ENCODE peak calls at places on chromosomes 13 and 19, in four cellular contexts. One of them, this sample, is unnamed.

GRCh38 chr13:32669030-32669646 is 82.9 kb downstream of the PDS5B start:
- DNase-seq in K562: peak; percentile 22
- DNase-seq in HepG2: peak; percentile 53
- DNase-seq in GM12878: no peak
- DNase-seq in this sample: peak; percentile 28

GRCh38 chr13:106535552-106536243 is at the start of gene EFNB2:
- DNase-seq in K562: peak; percentile 97
- DNase-seq in HepG2: peak; percentile 67
- DNase-seq in GM12878: peak; percentile 26
- DNase-seq in this sample: peak; percentile 77

GRCh38 chr13:20702945-20703784 is at the start of gene IL17D:
- DNase-seq in K562: peak; percentile 26
- DNase-seq in HepG2: no peak
- DNase-seq in GM12878: no peak
- DNase-seq in this sample: peak; percentile 15

GRCh38 chr19:1997353-1998233 is 17.9 kb downstream of the BTBD2 start:
- DNase-seq in K562: no peak
- DNase-seq in HepG2: no peak
- DNase-seq in GM12878: no peak
- DNase-seq in this sample: no peak

GRCh38 chr19:52307275-52307674 is 10.3 kb downstream of the ZNF480 start:
- DNase-seq in K562: no peak
- DNase-seq in HepG2: no peak
- DNase-seq in GM12878: no peak
- DNase-seq in this sample: no peak

GRCh38 chr13:49560270-49561063 is 24.9 kb downstream of the RCBTB1 start:
- DNase-seq in K562: no peak
- DNase-seq in HepG2: peak; percentile 68
- DNase-seq in GM12878: no peak
- DNase-seq in this sample: peak; percentile 14

GRCh38 chr13:44379885-44380284 is 6.3 kb downstream of the SERP2 start:
- DNase-seq in K562: no peak
- DNase-seq in HepG2: no peak
- DNase-seq in GM12878: no peak
- DNase-seq in this sample: no peak

GRCh38 chr19:6556480-6556879 is 25.7 kb downstream of the TNFSF9 start:
- DNase-seq in K562: no peak
- DNase-seq in HepG2: no peak
- DNase-seq in GM12878: peak; percentile 71
- DNase-seq in this sample: no peak

GRCh38 chr13:21557995-21558394 is 46.0 kb downstream of the MICU2 start:
- DNase-seq in K562: peak; percentile 19
- DNase-seq in HepG2: peak; percentile 25
- DNase-seq in GM12878: no peak
- DNase-seq in this sample: peak; percentile 8

DNA sequence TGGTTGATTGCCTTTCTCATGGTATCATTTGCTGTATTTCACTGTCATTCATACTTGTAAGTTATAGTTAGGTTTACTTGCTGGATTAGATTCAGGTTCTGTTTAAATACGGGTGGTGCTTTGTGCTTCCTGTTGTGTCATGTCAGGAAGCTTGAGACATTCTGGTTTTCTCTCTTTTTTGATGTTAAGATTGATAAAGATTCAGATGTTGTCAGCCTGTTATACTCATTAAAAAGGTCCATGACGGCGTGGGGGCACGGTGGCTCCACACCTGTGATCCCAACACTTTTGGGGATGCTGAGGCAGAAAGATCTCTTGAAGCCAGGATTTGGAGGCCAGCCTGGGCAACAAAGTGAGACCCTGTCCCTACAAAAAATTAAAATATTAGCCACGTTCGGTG is 45.7 kb downstream of the NAA16 start:
- DNase-seq in K562: no peak
- DNase-seq in HepG2: no peak
- DNase-seq in GM12878: no peak
- DNase-seq in this sample: no peak
- TF ChIP-seq FOXM1 in K562: no peak
- TF ChIP-seq FOXM1 in HepG2: no peak
- TF ChIP-seq FOXM1 in GM12878: no peak
- TF ChIP-seq FOXM1 in this sample: no peak

GRCh38 chr19:16364231-16364865 is 39.7 kb downstream of the KLF2 start:
- DNase-seq in K562: no peak
- DNase-seq in HepG2: no peak
- DNase-seq in GM12878: no peak
- DNase-seq in this sample: no peak

GRCh38 chr19:16365300-16365996 is 40.8 kb downstream of the KLF2 start:
- DNase-seq in K562: no peak
- DNase-seq in HepG2: no peak
- DNase-seq in GM12878: no peak
- DNase-seq in this sample: no peak

GRCh38 chr19:16361926-16362325 is 37.3 kb downstream of the KLF2 start:
- DNase-seq in K562: no peak
- DNase-seq in HepG2: no peak
- DNase-seq in GM12878: no peak
- DNase-seq in this sample: no peak

GRCh38 chr19:16363133-16363851 is 38.7 kb downstream of the KLF2 start:
- DNase-seq in K562: no peak
- DNase-seq in HepG2: no peak
- DNase-seq in GM12878: no peak
- DNase-seq in this sample: no peak

DNA sequence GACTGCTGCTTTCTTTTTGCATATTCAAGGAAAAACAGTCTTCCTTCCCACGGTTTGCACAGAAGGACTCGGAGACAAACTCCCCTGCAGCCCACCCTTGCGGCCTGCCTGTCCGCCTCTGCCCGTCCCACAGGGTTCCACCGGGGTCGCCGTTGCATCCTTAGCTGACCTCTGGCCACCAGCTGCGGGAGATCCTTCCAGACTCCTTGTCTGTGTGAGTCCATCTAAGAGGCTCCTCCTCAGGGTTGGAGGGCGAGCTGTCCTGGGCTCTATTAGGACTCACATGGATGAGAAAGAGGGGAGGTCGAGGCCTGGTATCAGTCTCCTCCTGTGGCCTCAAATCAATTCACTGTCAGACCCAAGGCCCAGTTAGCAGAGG is 39.2 kb downstream of the KLF2 start:
- DNase-seq in K562: no peak
- DNase-seq in HepG2: no peak
- DNase-seq in GM12878: no peak
- DNase-seq in this sample: no peak
- TF ChIP-seq FOXK2 in K562: no peak
- TF ChIP-seq FOXK2 in HepG2: no peak
- TF ChIP-seq FOXK2 in GM12878: no peak
- TF ChIP-seq FOXK2 in this sample: no peak

GRCh38 chr19:771332-771785 is 20.4 kb downstream of the MISP start:
- DNase-seq in K562: peak; percentile 82
- DNase-seq in HepG2: peak; percentile 63
- DNase-seq in GM12878: no peak
- DNase-seq in this sample: peak; percentile 75
- TF ChIP-seq SP1 in K562: no peak
- TF ChIP-seq SP1 in HepG2: no peak
- TF ChIP-seq SP1 in GM12878: no peak
- TF ChIP-seq SP1 in this sample: no peak

GRCh38 chr19:32200312-32201038 is 144.9 kb upstream of the ZNF507 start:
- DNase-seq in K562: no peak
- DNase-seq in HepG2: no peak
- DNase-seq in GM12878: no peak
- DNase-seq in this sample: no peak
- TF ChIP-seq FOXM1 in K562: no peak
- TF ChIP-seq FOXM1 in HepG2: no peak
- TF ChIP-seq FOXM1 in GM12878: no peak
- TF ChIP-seq FOXM1 in this sample: no peak

DNA sequence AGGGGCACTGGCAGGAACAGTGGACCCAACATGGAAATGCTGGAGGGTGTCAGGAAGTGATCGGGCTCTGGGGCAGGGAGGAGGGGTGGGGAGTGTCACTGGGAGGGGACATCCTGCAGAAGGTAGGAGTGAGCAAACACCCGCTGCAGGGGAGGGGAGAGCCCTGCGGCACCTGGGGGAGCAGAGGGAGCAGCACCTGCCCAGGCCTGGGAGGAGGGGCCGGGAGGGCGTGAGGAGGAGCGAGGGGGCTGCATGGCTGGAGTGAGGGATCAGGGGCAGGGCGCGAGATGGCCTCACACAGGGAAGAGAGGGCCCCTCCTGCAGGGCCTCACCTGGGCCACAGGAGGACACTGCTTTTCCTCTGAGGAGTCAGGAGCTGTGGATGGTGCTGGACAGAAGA is 4.1 kb downstream of the KLK2 start:
- DNase-seq in K562: no peak
- DNase-seq in HepG2: no peak
- DNase-seq in GM12878: no peak
- DNase-seq in this sample: no peak
- TF ChIP-seq FOXK2 in K562: no peak
- TF ChIP-seq FOXK2 in HepG2: no peak
- TF ChIP-seq FOXK2 in GM12878: no peak
- TF ChIP-seq FOXK2 in this sample: no peak

GRCh38 chr13:51148952-51149573 is 38.0 kb upstream of the C13orf42 start:
- DNase-seq in K562: no peak
- DNase-seq in HepG2: no peak
- DNase-seq in GM12878: no peak
- DNase-seq in this sample: peak; percentile 44

GRCh38 chr13:51154029-51154555 is 43.0 kb upstream of the C13orf42 start:
- DNase-seq in K562: peak; percentile 9
- DNase-seq in HepG2: no peak
- DNase-seq in GM12878: no peak
- DNase-seq in this sample: no peak

GRCh38 chr13:51151463-51151862 is 40.4 kb upstream of the C13orf42 start:
- DNase-seq in K562: no peak
- DNase-seq in HepG2: no peak
- DNase-seq in GM12878: no peak
- DNase-seq in this sample: no peak

GRCh38 chr13:51153527-51153926 is 42.5 kb upstream of the C13orf42 start:
- DNase-seq in K562: no peak
- DNase-seq in HepG2: no peak
- DNase-seq in GM12878: no peak
- DNase-seq in this sample: no peak

GRCh38 chr13:51152713-51153112 is 41.6 kb upstream of the C13orf42 start:
- DNase-seq in K562: no peak
- DNase-seq in HepG2: no peak
- DNase-seq in GM12878: no peak
- DNase-seq in this sample: no peak
- TF ChIP-seq SP1 in K562: no peak
- TF ChIP-seq SP1 in HepG2: no peak
- TF ChIP-seq SP1 in GM12878: no peak
- TF ChIP-seq SP1 in this sample: no peak

DNA sequence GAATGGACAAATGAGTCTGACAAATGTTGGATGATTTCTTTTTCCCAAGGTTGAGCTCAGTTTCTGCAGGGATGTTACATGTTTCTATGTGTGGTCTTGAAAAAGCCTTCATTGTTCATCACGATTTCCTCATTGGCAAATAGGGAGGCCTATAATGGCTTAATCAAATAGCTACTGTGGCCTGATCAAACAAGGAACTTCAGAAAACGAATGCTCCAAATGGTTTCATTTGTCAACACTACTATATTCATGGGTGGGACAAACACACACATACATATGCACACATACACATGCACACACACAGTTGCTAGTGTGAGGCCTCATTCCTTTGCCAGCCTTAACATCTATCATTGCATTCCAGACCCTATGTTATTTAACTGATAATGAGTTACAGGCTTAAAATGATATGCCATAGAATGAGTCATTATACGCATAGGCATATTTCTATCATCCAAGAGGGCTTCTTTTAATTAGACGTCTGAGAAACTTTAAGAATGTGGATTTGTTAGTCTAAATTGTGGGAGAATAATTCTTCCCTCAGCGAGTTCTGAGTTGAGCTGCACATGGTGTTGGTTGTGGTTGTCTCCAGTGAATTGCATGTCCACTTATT is 140.2 kb downstream of the KLF5 start:
- DNase-seq in K562: no peak
- DNase-seq in HepG2: peak; percentile 56
- DNase-seq in GM12878: no peak
- DNase-seq in this sample: no peak
- TF ChIP-seq FOXM1 in K562: no peak
- TF ChIP-seq FOXM1 in HepG2: no peak
- TF ChIP-seq FOXM1 in GM12878: no peak
- TF ChIP-seq FOXM1 in this sample: no peak

DNA sequence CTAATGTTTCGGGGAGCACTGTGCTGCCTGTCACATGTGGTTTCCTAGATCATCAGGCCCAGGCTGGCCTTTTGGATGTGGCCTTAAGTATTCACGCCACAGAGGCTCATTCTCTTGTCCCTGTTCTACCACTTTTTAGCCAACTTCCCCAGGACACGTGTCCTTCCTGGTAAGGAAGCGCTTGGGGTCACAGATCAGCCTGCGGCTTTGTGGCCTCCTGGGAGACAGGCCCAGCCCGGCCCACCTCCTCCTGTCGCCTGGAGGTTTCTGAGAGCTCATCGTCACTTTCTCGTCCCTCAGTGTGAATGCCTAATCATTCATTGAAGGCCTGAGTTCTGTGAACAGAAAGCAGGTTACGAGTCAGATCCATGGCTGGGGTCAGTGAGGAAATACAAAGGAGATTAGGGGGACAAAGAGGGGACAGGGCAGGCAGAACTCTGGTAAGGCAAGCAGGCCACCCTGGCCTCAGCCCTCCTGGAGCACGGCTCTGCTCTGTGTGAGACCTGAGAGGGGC is 38.5 kb upstream of the TSHZ3 start:
- DNase-seq in K562: no peak
- DNase-seq in HepG2: no peak
- DNase-seq in GM12878: no peak
- DNase-seq in this sample: no peak
- TF ChIP-seq FOXK2 in K562: no peak
- TF ChIP-seq FOXK2 in HepG2: no peak
- TF ChIP-seq FOXK2 in GM12878: no peak
- TF ChIP-seq FOXK2 in this sample: no peak

GRCh38 chr13:79222427-79223205 is 183.4 kb downstream of the RBM26 start:
- DNase-seq in K562: no peak
- DNase-seq in HepG2: no peak
- DNase-seq in GM12878: no peak
- DNase-seq in this sample: no peak
- TF ChIP-seq SP1 in K562: no peak
- TF ChIP-seq SP1 in HepG2: no peak
- TF ChIP-seq SP1 in GM12878: no peak
- TF ChIP-seq SP1 in this sample: no peak

This sample was measured in HEK293T.